ENCODE peak calls at places on chromosomes 6 and 20, in four cellular contexts. One of them, this sample, is unnamed.

GRCh38 chr6:484729-485111 is 93.2 kb downstream of the IRF4 start:
- DNase-seq in transverse colon: no peak
- DNase-seq in neuronal stem cell: no peak
- DNase-seq in stomach: no peak
- DNase-seq in this sample: no peak

GRCh38 chr6:164417537-164417936 is 891.9 kb downstream of the C6orf118 start:
- DNase-seq in transverse colon: no peak
- DNase-seq in neuronal stem cell: no peak
- DNase-seq in stomach: no peak
- DNase-seq in this sample: no peak

GRCh38 chr6:113855500-113856010 is 1.6 kb upstream of the MARCKS start:
- DNase-seq in transverse colon: peak; percentile 28
- DNase-seq in neuronal stem cell: no peak
- DNase-seq in stomach: no peak
- DNase-seq in this sample: no peak

GRCh38 chr6:24824142-24824755 is 25.5 kb upstream of the ARMH2 start:
- DNase-seq in transverse colon: no peak
- DNase-seq in neuronal stem cell: no peak
- DNase-seq in stomach: no peak
- DNase-seq in this sample: no peak

GRCh38 chr6:37131104-37131959 is 38.6 kb upstream of the PIM1 start:
- DNase-seq in transverse colon: peak; percentile 70
- DNase-seq in neuronal stem cell: no peak
- DNase-seq in stomach: peak; percentile 58
- DNase-seq in this sample: no peak

GRCh38 chr6:30156262-30156599 is 4.8 kb downstream of the TRIM10 start:
- DNase-seq in transverse colon: peak; percentile 87
- DNase-seq in neuronal stem cell: no peak
- DNase-seq in stomach: no peak
- DNase-seq in this sample: no peak

GRCh38 chr20:25198663-25199363 is 3.3 kb downstream of the ENTPD6 start:
- DNase-seq in transverse colon: no peak
- DNase-seq in neuronal stem cell: no peak
- DNase-seq in stomach: no peak
- DNase-seq in this sample: no peak

GRCh38 chr6:14464049-14464448 is 346.5 kb downstream of the CD83 start:
- DNase-seq in transverse colon: no peak
- DNase-seq in neuronal stem cell: no peak
- DNase-seq in stomach: no peak
- DNase-seq in this sample: no peak

GRCh38 chr6:87146363-87146762 is 9.0 kb upstream of the ZNF292 start:
- DNase-seq in transverse colon: no peak
- DNase-seq in neuronal stem cell: no peak
- DNase-seq in stomach: no peak
- DNase-seq in this sample: no peak

GRCh38 chr6:148987982-148988381 is 241.2 kb downstream of the UST start:
- DNase-seq in transverse colon: no peak
- DNase-seq in neuronal stem cell: no peak
- DNase-seq in stomach: no peak
- DNase-seq in this sample: no peak

GRCh38 chr6:53847796-53848314 is 53.0 kb downstream of the LRRC1 start:
- DNase-seq in transverse colon: no peak
- DNase-seq in neuronal stem cell: no peak
- DNase-seq in stomach: no peak
- DNase-seq in this sample: no peak

GRCh38 chr20:32570401-32571190 is 14.5 kb downstream of the NOL4L start:
- DNase-seq in transverse colon: no peak
- DNase-seq in neuronal stem cell: no peak
- DNase-seq in stomach: no peak
- DNase-seq in this sample: no peak

GRCh38 chr6:98579941-98580340 is 254.4 kb upstream of the POU3F2 start:
- DNase-seq in transverse colon: no peak
- DNase-seq in neuronal stem cell: no peak
- DNase-seq in stomach: no peak
- DNase-seq in this sample: no peak

GRCh38 chr6:18425218-18425617 is 38.1 kb downstream of the RNF144B start:
- DNase-seq in transverse colon: no peak
- DNase-seq in neuronal stem cell: no peak
- DNase-seq in stomach: no peak
- DNase-seq in this sample: no peak

GRCh38 chr20:63325021-63325471 is 32.1 kb downstream of the COL20A1 start:
- DNase-seq in transverse colon: no peak
- DNase-seq in neuronal stem cell: no peak
- DNase-seq in stomach: no peak
- DNase-seq in this sample: no peak

GRCh38 chr6:17892097-17892686 is 95.2 kb downstream of the KIF13A start:
- DNase-seq in transverse colon: no peak
- DNase-seq in neuronal stem cell: no peak
- DNase-seq in stomach: no peak
- DNase-seq in this sample: no peak

GRCh38 chr6:37560737-37561103 is 61.0 kb upstream of the CCDC167 start:
- DNase-seq in transverse colon: no peak
- DNase-seq in neuronal stem cell: no peak
- DNase-seq in stomach: no peak
- DNase-seq in this sample: no peak

GRCh38 chr6:25637946-25638345 is 14.1 kb upstream of the SCGN start:
- DNase-seq in transverse colon: peak; percentile 20
- DNase-seq in neuronal stem cell: no peak
- DNase-seq in stomach: no peak
- DNase-seq in this sample: no peak

GRCh38 chr6:156564128-156564806 is 212.9 kb upstream of the ARID1B start:
- DNase-seq in transverse colon: peak; percentile 86
- DNase-seq in neuronal stem cell: peak; percentile 61
- DNase-seq in stomach: peak; percentile 87
- DNase-seq in this sample: peak; percentile 81

GRCh38 chr20:17655865-17656489 is 26.1 kb downstream of the RRBP1 start:
- DNase-seq in transverse colon: no peak
- DNase-seq in neuronal stem cell: no peak
- DNase-seq in stomach: no peak
- DNase-seq in this sample: no peak

GRCh38 chr6:87807423-87807978 is 105.5 kb upstream of the AKIRIN2 start:
- DNase-seq in transverse colon: no peak
- DNase-seq in neuronal stem cell: no peak
- DNase-seq in stomach: no peak
- DNase-seq in this sample: no peak

GRCh38 chr20:46430921-46431712 is 24.7 kb upstream of the ELMO2 start:
- DNase-seq in transverse colon: no peak
- DNase-seq in neuronal stem cell: peak; percentile 18
- DNase-seq in stomach: no peak
- DNase-seq in this sample: no peak

GRCh38 chr20:50484271-50484976 is 25.8 kb upstream of the PTPN1 start:
- DNase-seq in transverse colon: no peak
- DNase-seq in neuronal stem cell: no peak
- DNase-seq in stomach: no peak
- DNase-seq in this sample: no peak

GRCh38 chr6:157459327-157459726 is 78.3 kb downstream of the ZDHHC14 start:
- DNase-seq in transverse colon: no peak
- DNase-seq in neuronal stem cell: no peak
- DNase-seq in stomach: no peak
- DNase-seq in this sample: no peak

GRCh38 chr6:19643287-19643686 is 193.9 kb upstream of the ID4 start:
- DNase-seq in transverse colon: no peak
- DNase-seq in neuronal stem cell: no peak
- DNase-seq in stomach: no peak
- DNase-seq in this sample: no peak

GRCh38 chr6:36986704-36987047 is 680 bp upstream of the MTCH1 start:
- DNase-seq in transverse colon: no peak
- DNase-seq in neuronal stem cell: no peak
- DNase-seq in stomach: no peak
- DNase-seq in this sample: no peak

GRCh38 chr20:20710847-20711315 is 1.6 kb downstream of the RALGAPA2 start:
- DNase-seq in transverse colon: peak; percentile 54
- DNase-seq in neuronal stem cell: no peak
- DNase-seq in stomach: peak; percentile 77
- DNase-seq in this sample: no peak

GRCh38 chr20:46346770-46347169 is 38.5 kb upstream of the CDH22 start:
- DNase-seq in transverse colon: no peak
- DNase-seq in neuronal stem cell: no peak
- DNase-seq in stomach: no peak
- DNase-seq in this sample: no peak

GRCh38 chr6:105890521-105891244 is 195.5 kb upstream of the PRDM1 start:
- DNase-seq in transverse colon: no peak
- DNase-seq in neuronal stem cell: no peak
- DNase-seq in stomach: no peak
- DNase-seq in this sample: no peak

GRCh38 chr20:23126281-23127061 is 40.3 kb upstream of the CD93 start:
- DNase-seq in transverse colon: no peak
- DNase-seq in neuronal stem cell: no peak
- DNase-seq in stomach: no peak
- DNase-seq in this sample: no peak

GRCh38 chr20:48644286-48644828 is 183.4 kb downstream of the PREX1 start:
- DNase-seq in transverse colon: no peak
- DNase-seq in neuronal stem cell: no peak
- DNase-seq in stomach: no peak
- DNase-seq in this sample: no peak

GRCh38 chr6:119241540-119242309 is 107.8 kb downstream of the MAN1A1 start:
- DNase-seq in transverse colon: no peak
- DNase-seq in neuronal stem cell: no peak
- DNase-seq in stomach: no peak
- DNase-seq in this sample: no peak

GRCh38 chr6:168320661-168321060 is 1.1 kb upstream of the DACT2 start:
- DNase-seq in transverse colon: no peak
- DNase-seq in neuronal stem cell: no peak
- DNase-seq in stomach: no peak
- DNase-seq in this sample: no peak

GRCh38 chr6:127131275-127131674 is 12.8 kb downstream of the RSPO3 start:
- DNase-seq in transverse colon: no peak
- DNase-seq in neuronal stem cell: no peak
- DNase-seq in stomach: no peak
- DNase-seq in this sample: no peak

GRCh38 chr6:127131772-127132171 is 13.3 kb downstream of the RSPO3 start:
- DNase-seq in transverse colon: no peak
- DNase-seq in neuronal stem cell: no peak
- DNase-seq in stomach: no peak
- DNase-seq in this sample: no peak

GRCh38 chr6:127129281-127129680 is 10.8 kb downstream of the RSPO3 start:
- DNase-seq in transverse colon: no peak
- DNase-seq in neuronal stem cell: no peak
- DNase-seq in stomach: no peak
- DNase-seq in this sample: no peak

GRCh38 chr6:127124196-127124595 is 5.7 kb downstream of the RSPO3 start:
- DNase-seq in transverse colon: no peak
- DNase-seq in neuronal stem cell: no peak
- DNase-seq in stomach: no peak
- DNase-seq in this sample: no peak

DNA sequence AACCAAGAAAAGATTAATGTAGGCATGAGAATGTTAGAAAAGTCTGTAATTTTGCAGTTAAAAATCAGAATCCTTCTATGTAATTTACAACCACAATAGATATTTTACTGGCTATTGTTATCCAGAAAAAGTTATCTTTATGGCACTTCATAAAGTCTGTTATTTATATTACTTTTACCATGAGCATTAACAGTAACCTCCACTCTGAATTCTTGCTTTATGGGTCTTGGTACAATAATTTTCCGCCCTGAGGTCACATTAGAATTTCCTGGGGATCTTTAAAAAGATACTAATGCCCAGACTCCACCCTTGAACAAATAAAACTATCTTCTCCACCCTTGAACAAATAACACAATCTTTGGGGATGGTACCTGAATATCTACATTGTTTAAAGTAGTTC is 9.6 kb downstream of the RSPO3 start:
- DNase-seq in transverse colon: no peak
- DNase-seq in neuronal stem cell: no peak
- DNase-seq in stomach: no peak
- DNase-seq in this sample: no peak
- H3K27me3 ChIP-seq in transverse colon: no peaks in the 10 kb centered on the region
- H3K27me3 ChIP-seq in neuronal stem cell: no peaks in the 10 kb centered on the region
- H3K27me3 ChIP-seq in stomach: no peaks in the 10 kb centered on the region
- H3K27me3 ChIP-seq in this sample: no peaks in the 10 kb centered on the region

GRCh38 chr6:109071125-109071917 is 23.3 kb downstream of the SESN1 start:
- DNase-seq in transverse colon: no peak
- DNase-seq in neuronal stem cell: no peak
- DNase-seq in stomach: no peak
- DNase-seq in this sample: no peak
- H3K4me3 ChIP-seq in transverse colon: no peak overlapping the region
- H3K4me3 ChIP-seq in neuronal stem cell: no peak overlapping the region
- H3K4me3 ChIP-seq in stomach: no peak overlapping the region
- H3K4me3 ChIP-seq in this sample: peak overlapping the region; percentile 21

DNA sequence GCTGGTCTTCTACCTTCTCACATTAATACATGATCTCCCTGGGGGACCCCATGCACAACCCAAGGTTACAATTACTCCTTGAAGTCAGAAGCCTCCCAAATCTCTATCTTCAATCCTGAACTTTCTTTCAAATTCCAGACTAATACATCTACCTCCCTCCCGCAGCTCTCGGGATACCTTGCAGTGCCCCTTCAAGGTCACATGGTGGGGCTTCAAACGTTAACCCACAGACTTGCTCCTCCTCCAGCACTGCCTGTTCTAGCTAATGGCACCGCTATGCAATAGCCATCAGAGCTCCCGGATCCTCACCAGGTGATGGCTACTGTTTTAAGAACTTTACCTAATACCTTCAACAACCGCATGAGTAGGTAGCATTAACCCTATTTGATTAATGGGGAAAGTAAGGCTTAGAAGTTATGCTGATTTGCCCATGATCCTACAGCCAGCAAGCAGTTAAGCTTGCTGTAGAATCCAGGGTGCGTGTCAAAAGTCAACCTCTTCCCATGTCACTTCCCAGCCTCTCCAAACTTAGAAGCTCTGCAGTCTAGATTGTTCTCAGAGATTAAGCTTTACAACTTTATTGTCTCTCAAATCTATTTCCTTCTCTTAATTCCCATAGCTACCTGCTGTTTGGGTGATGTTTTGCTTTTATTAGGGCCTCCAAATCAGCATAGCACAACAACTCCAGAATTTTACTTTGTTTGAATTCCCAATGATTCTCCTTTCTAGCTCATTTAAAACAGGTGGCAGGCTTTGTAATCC is 44.7 kb downstream of the PLAGL1 start:
- DNase-seq in transverse colon: no peak
- DNase-seq in neuronal stem cell: no peak
- DNase-seq in stomach: no peak
- DNase-seq in this sample: no peak
- H3K27me3 ChIP-seq in transverse colon: no peaks in the 10 kb centered on the region
- H3K27me3 ChIP-seq in neuronal stem cell: no peaks in the 10 kb centered on the region
- H3K27me3 ChIP-seq in stomach: no peaks in the 10 kb centered on the region
- H3K27me3 ChIP-seq in this sample: no peaks in the 10 kb centered on the region

DNA sequence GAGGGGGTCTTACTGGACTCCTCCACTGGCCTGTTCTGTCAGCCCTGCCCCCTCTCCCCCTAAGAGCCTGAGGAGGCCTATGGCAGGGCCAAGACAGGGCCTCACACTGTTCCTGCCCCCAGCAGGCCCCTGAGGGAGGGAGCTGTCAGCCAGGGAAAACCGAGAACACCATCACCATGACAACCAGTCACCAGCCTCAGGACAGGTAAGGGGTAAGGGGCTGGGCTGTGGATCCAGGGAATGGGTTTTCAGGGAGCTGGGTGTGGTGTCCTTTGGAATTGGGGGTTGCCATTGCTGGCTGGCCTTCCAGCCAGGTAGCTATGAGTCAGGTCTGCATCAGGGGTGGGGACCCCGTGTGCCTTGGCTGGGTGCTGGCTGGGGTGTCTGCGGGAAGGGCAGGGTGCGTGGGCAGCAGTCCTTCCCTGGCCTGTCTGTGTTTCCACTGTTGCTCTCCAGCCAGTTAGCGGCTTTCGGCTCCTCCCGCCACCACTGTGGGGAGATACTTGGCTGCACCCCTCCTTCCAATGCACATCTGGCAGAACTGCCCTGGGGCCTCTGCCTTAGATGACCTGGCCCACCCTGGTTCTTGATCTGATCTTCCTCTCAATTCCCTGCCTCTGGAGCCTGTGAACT is 3.9 kb downstream of the SLC29A1 start:
- DNase-seq in transverse colon: no peak
- DNase-seq in neuronal stem cell: no peak
- DNase-seq in stomach: no peak
- DNase-seq in this sample: no peak
- H3K4me3 ChIP-seq in transverse colon: no peak overlapping the region
- H3K4me3 ChIP-seq in neuronal stem cell: no peak overlapping the region
- H3K4me3 ChIP-seq in stomach: peak overlapping the region; percentile 22
- H3K4me3 ChIP-seq in this sample: no peak overlapping the region

This sample was measured in CD8-positive, alpha-beta T cell.